ENCODE peak calls at places on chromosomes 3 and 15, in seven cellular contexts. C is iris pigment epithelial cell, V is lower leg skin, W is NCI-H526 treated with DMSO at 0.1 percent for 48 hours, L is WERI-Rb-1, Y is T-helper 22 cell, F is IMR-90. K is an unnamed sample.
A peak's percentile ranks its signal among the peaks of the same experiment; 100 is the strongest.

GRCh38 chr3:181052256-181052655 is 62.7 kb upstream of the DNAJC19 start:
- DNase-seq in C (peak; percentile 56), V (no peak), W (no peak), L (no peak), Y (no peak), F (no peak), K (no peak)

GRCh38 chr3:149581248-149581647 is 76.6 kb downstream of the WWTR1 start:
- DNase-seq in C (peak; percentile 69), V (no peak), W (no peak), L (no peak), Y (no peak), F (no peak), K (no peak)

GRCh38 chr3:132071043-132071442 is 36.2 kb upstream of the CPNE4 start:
- DNase-seq in C (no peak), V (no peak), W (no peak), L (no peak), Y (no peak), F (no peak), K (no peak)

GRCh38 chr3:8900065-8900464 is 63.2 kb downstream of the RAD18 start:
- DNase-seq in C (peak; percentile 46), V (no peak), W (no peak), L (no peak), Y (no peak), F (peak; percentile 47), K (no peak)

GRCh38 chr3:169173231-169173630 is 490.3 kb downstream of the MECOM start:
- DNase-seq in C (no peak), V (no peak), W (no peak), L (no peak), Y (no peak), F (no peak), K (no peak)

GRCh38 chr3:157294444-157294843 is 134.5 kb upstream of the CCNL1 start:
- DNase-seq in C (peak; percentile 54), V (no peak), W (no peak), L (no peak), Y (no peak), F (peak; percentile 45), K (no peak)

GRCh38 chr15:74615313-74616019 is at the start of gene CLK3:
- DNase-seq in C (peak; percentile 85), V (peak; percentile 91), W (peak; percentile 85), L (peak; percentile 95), Y (peak; percentile 92), F (peak; percentile 89), K (peak; percentile 100)

GRCh38 chr3:17187589-17188184 is 302.9 kb downstream of the PLCL2 start:
- DNase-seq in C (no peak), V (no peak), W (no peak), L (no peak), Y (no peak), F (no peak), K (no peak)

GRCh38 chr15:85633859-85634258 is 160.9 kb downstream of the KLHL25 start:
- DNase-seq in C (no peak), V (no peak), W (no peak), L (no peak), Y (no peak), F (no peak), K (no peak)

GRCh38 chr3:172557515-172558220 is 34.4 kb upstream of the TNFSF10 start:
- DNase-seq in C (peak; percentile 65), V (peak; percentile 65), W (no peak), L (no peak), Y (no peak), F (peak; percentile 51), K (no peak)

GRCh38 chr3:143600762-143601161 is 247.5 kb downstream of the SLC9A9 start:
- DNase-seq in C (peak; percentile 77), V (no peak), W (no peak), L (no peak), Y (no peak), F (no peak), K (no peak)

GRCh38 chr3:10334461-10334860 is 13.5 kb upstream of the SEC13 start:
- DNase-seq in C (no peak), V (no peak), W (no peak), L (no peak), Y (no peak), F (peak; percentile 76), K (no peak)

GRCh38 chr3:41900265-41900664 is 61.6 kb downstream of the ULK4 start:
- DNase-seq in C (peak; percentile 54), V (no peak), W (no peak), L (no peak), Y (no peak), F (peak; percentile 44), K (no peak)

GRCh38 chr3:196440041-196440537 is 7.9 kb upstream of the UBXN7 start:
- DNase-seq in C (peak; percentile 58), V (no peak), W (no peak), L (no peak), Y (no peak), F (peak; percentile 87), K (no peak)

GRCh38 chr15:41934843-41935242 is 37.5 kb downstream of the EHD4 start:
- DNase-seq in C (peak; percentile 38), V (no peak), W (no peak), L (no peak), Y (peak; percentile 77), F (no peak), K (no peak)

GRCh38 chr3:71453822-71454512 is 129.6 kb downstream of the FOXP1 start:
- DNase-seq in C (no peak), V (no peak), W (no peak), L (no peak), Y (no peak), F (no peak), K (no peak)

GRCh38 chr15:60076055-60076454 is 71.9 kb downstream of the FOXB1 start:
- DNase-seq in C (no peak), V (no peak), W (no peak), L (no peak), Y (no peak), F (no peak), K (no peak)

GRCh38 chr3:166471074-166471753 is 634.0 kb upstream of the BCHE start:
- DNase-seq in C (no peak), V (no peak), W (no peak), L (no peak), Y (no peak), F (no peak), K (no peak)

GRCh38 chr15:98900382-98900781 is 107.2 kb downstream of the PGPEP1L start:
- DNase-seq in C (peak; percentile 81), V (no peak), W (no peak), L (no peak), Y (no peak), F (peak; percentile 70), K (no peak)

GRCh38 chr3:114508208-114508607 is 214.4 kb downstream of the TIGIT start:
- DNase-seq in C (no peak), V (no peak), W (no peak), L (no peak), Y (no peak), F (no peak), K (no peak)

GRCh38 chr15:48674876-48675275 is 29.4 kb upstream of the FBN1 start:
- DNase-seq in C (peak; percentile 65), V (no peak), W (no peak), L (no peak), Y (no peak), F (peak; percentile 65), K (no peak)

GRCh38 chr3:78728406-78729145 is 1039.2 kb downstream of the ROBO1 start:
- DNase-seq in C (peak; percentile 63), V (peak; percentile 61), W (no peak), L (peak; percentile 64), Y (no peak), F (peak; percentile 56), K (peak; percentile 65)

GRCh38 chr3:114290911-114291901 is 2.6 kb upstream of the TIGIT start:
- DNase-seq in C (peak; percentile 40), V (no peak), W (peak; percentile 24), L (peak; percentile 82), Y (peak; percentile 71), F (peak; percentile 37), K (peak; percentile 92)

GRCh38 chr3:49276475-49277356 is at the start of gene C3orf62:
- DNase-seq in C (peak; percentile 88), V (peak; percentile 85), W (no peak), L (no peak), Y (peak; percentile 47), F (peak; percentile 73), K (peak; percentile 82)

GRCh38 chr15:60795889-60796288 is 316.9 kb upstream of the ICE2 start:
- DNase-seq in C (no peak), V (no peak), W (no peak), L (no peak), Y (no peak), F (no peak), K (no peak)

GRCh38 chr15:56367156-56367555 is 1.9 kb downstream of the TEX9 start:
- DNase-seq in C (no peak), V (no peak), W (no peak), L (no peak), Y (no peak), F (no peak), K (no peak)

GRCh38 chr15:57529748-57530147 is 62.0 kb upstream of the MYZAP start:
- DNase-seq in C (no peak), V (no peak), W (no peak), L (peak; percentile 76), Y (no peak), F (no peak), K (no peak)

GRCh38 chr3:186283096-186283495 is 78.9 kb downstream of the DGKG start:
- DNase-seq in C (peak; percentile 48), V (no peak), W (no peak), L (no peak), Y (no peak), F (peak; percentile 34), K (no peak)

GRCh38 chr3:196639517-196640500 is at the start of gene NRROS:
- DNase-seq in C (peak; percentile 49), V (peak; percentile 63), W (peak; percentile 46), L (no peak), Y (peak; percentile 34), F (peak; percentile 38), K (peak; percentile 31)

GRCh38 chr15:72229947-72230196 is 1.1 kb downstream of the PKM start:
- DNase-seq in C (no peak), V (no peak), W (no peak), L (no peak), Y (no peak), F (no peak), K (no peak)

K was measured in glutamatergic neuron.